ENCODE peak calls at places on chromosome 1, in six cellular contexts. Z is Panc1, G is cardiac muscle cell, M is WERI-Rb-1, U is fibroblast of lung, Q is astrocyte of the spinal cord. F is an unnamed sample.

GRCh38 chr1:56107278-56107643 is 472.1 kb downstream of the PLPP3 start:
- DNase-seq in U (no peak), Q (no peak), Z (no peak), M (no peak), G (no peak), F (no peak)

GRCh38 chr1:213821175-213821942 is 166.4 kb upstream of the PROX1 start:
- DNase-seq in Q (no peak), U (no peak), Z (no peak), M (no peak), G (no peak), F (no peak)

GRCh38 chr1:6889875-6890480 is 104.7 kb downstream of the CAMTA1 start:
- DNase-seq in Q (peak), Z (peak), M (peak), G (peak), U (peak), F (peak)

GRCh38 chr1:53279556-53280160 is 41.3 kb upstream of the MAGOH start:
- DNase-seq in Z (no peak), U (no peak), G (no peak), Q (no peak), M (peak), F (no peak)

GRCh38 chr1:15192916-15193550 is 39.5 kb downstream of the TMEM51 start:
- DNase-seq in G (no peak), M (no peak), Z (no peak), U (no peak), Q (no peak), F (no peak)

GRCh38 chr1:179809506-179810366 is 66.6 kb downstream of the FAM163A start:
- DNase-seq in Z (peak), M (peak), G (peak), Q (peak), U (peak), F (peak)

GRCh38 chr1:201298381-201299367 is 15.4 kb downstream of the PKP1 start:
- DNase-seq in U (no peak), M (no peak), Z (no peak), G (peak), Q (no peak), F (no peak)

GRCh38 chr1:207691814-207692213 is 46.9 kb downstream of the CR1L start:
- DNase-seq in G (no peak), U (no peak), Q (no peak), M (no peak), Z (no peak), F (no peak)

GRCh38 chr1:16076003-16076870 is 2.8 kb upstream of the FAM131C start:
- DNase-seq in M (no peak), Z (peak), G (peak), U (peak), Q (peak), F (peak)

GRCh38 chr1:216815239-216815955 is 92.2 kb upstream of the ESRRG start:
- DNase-seq in U (peak), G (peak), M (no peak), Z (no peak), Q (peak), F (no peak)

GRCh38 chr1:86640161-86640560 is 64.2 kb upstream of the SH3GLB1 start:
- DNase-seq in Q (no peak), G (peak), U (no peak), M (no peak), Z (no peak), F (peak)

GRCh38 chr1:98288494-98288893 is 367.7 kb upstream of the DPYD start:
- DNase-seq in U (no peak), M (no peak), Q (no peak), Z (no peak), G (no peak), F (no peak)

GRCh38 chr1:8706995-8707396 is 110.4 kb downstream of the RERE start:
- DNase-seq in U (peak), M (peak), Z (no peak), Q (no peak), G (peak), F (peak)

GRCh38 chr1:204357551-204357950 is 2.2 kb downstream of the PLEKHA6 start:
- DNase-seq in M (peak), Z (no peak), Q (no peak), G (peak), U (no peak), F (peak)
- TF ChIP-seq CTCF in M (peak), Z (no peak), Q (no peak), G (peak), U (no peak), F (peak)

GRCh38 chr1:156128749-156129682 is 14.5 kb downstream of the LMNA start:
- DNase-seq in G (peak), M (no peak), Q (peak), U (peak), Z (no peak), F (peak)
- H3K4me3 ChIP-seq in G (no peak), M (no peak), Q (no peak), U (peak), Z (peak), F (peak)

GRCh38 chr1:61077676-61078521 is 4.5 kb upstream of the NFIA start:
- DNase-seq in U (peak), Z (peak), Q (peak), G (peak), M (peak), F (peak)
- TF ChIP-seq CTCF in U (no peak), Z (no peak), Q (no peak), G (no peak), M (no peak), F (no peak)

GRCh38 chr1:20733361-20733975 is 965 bp upstream of the SH2D5 start:
- DNase-seq in G (no peak), Z (no peak), Q (peak), U (no peak), M (no peak), F (peak)
- H3K4me3 ChIP-seq in G (no peak), Z (peak), Q (no peak), U (no peak), M (peak), F (no peak)

GRCh38 chr1:18373882-18374493 is 106.7 kb upstream of the KLHDC7A start:
- DNase-seq in U (no peak), G (no peak), Q (no peak), M (peak), Z (no peak), F (no peak)
- TF ChIP-seq CTCF in U (no peak), G (no peak), Q (peak), M (peak), Z (peak), F (no peak)

GRCh38 chr1:160708118-160708517 is 3.5 kb downstream of the CD48 start:
- DNase-seq in G (no peak), Z (no peak), M (no peak), U (no peak), Q (no peak), F (no peak)

GRCh38 chr1:160711528-160712311 is at the start of gene CD48:
- DNase-seq in Z (no peak), Q (no peak), G (no peak), U (no peak), M (no peak), F (no peak)

GRCh38 chr1:160708821-160709220 is 2.8 kb downstream of the CD48 start:
- DNase-seq in Q (no peak), U (no peak), Z (no peak), G (no peak), M (no peak), F (no peak)

GRCh38 chr1:160710531-160711252 is 930 bp downstream of the CD48 start:
- DNase-seq in Z (no peak), Q (no peak), M (no peak), G (no peak), U (no peak), F (no peak)

DNA sequence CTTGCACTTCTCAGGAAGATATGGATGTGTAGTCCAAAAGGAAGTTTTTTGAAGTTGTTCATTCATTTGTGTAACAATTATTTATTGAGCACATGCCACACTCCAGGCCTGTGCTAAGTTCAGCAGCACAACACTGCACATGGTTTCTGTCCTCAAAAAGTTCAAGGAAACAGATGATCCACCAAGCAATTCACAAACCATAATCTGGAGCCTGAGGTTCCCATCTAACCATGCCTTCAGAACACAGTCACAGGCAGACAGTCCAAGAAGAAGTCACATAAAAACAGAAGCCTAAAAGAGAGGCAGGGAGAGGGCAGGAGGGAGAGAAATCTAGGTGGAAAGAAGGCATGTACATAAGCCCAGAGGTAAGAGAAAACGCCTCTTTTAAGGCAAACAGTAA is 1.9 kb downstream of the CD48 start:
- DNase-seq in M (no peak), U (no peak), G (no peak), Q (no peak), Z (no peak), F (no peak)
- H3K4me3 ChIP-seq in M (no peak), U (no peak), G (no peak), Q (no peak), Z (no peak), F (no peak)

GRCh38 chr1:224457782-224458144 is 23.2 kb upstream of the WDR26 start:
- DNase-seq in M (no peak), Q (no peak), Z (no peak), G (no peak), U (no peak), F (no peak)
- TF ChIP-seq CTCF in M (no peak), Q (no peak), Z (no peak), G (no peak), U (no peak), F (no peak)

GRCh38 chr1:1758059-1758621 is 20.1 kb downstream of the NADK start:
- DNase-seq in M (no peak), G (no peak), Z (no peak), U (no peak), Q (no peak), F (no peak)

GRCh38 chr1:1755852-1756251 is 22.4 kb downstream of the NADK start:
- DNase-seq in G (no peak), M (no peak), Q (no peak), U (no peak), Z (no peak), F (no peak)

GRCh38 chr1:1757422-1758058 is 20.7 kb downstream of the NADK start:
- DNase-seq in Z (no peak), M (no peak), U (no peak), Q (no peak), G (no peak), F (no peak)

GRCh38 chr1:1755426-1755825 is 22.8 kb downstream of the NADK start:
- DNase-seq in U (no peak), Q (no peak), G (no peak), M (no peak), Z (no peak), F (no peak)

GRCh38 chr1:1756661-1757421 is 21.4 kb downstream of the NADK start:
- DNase-seq in U (no peak), Q (no peak), Z (no peak), G (no peak), M (no peak), F (no peak)
- H3K4me3 ChIP-seq in U (no peak), Q (no peak), Z (no peak), G (no peak), M (no peak), F (no peak)

F was measured in fibroblast of the aortic adventitia.